ENCODE peak calls at places on chromosomes 13 and 19, in six cellular contexts. I is CD8-positive, alpha-beta T cell; A is tibial nerve; H is psoas muscle; C is fibroblast of lung; T is colonic mucosa. M is an unnamed sample.

GRCh38 chr13:46152627-46153328 is 29.2 kb downstream of the LCP1 start:
- DNase-seq in I (no peak), A (no peak), H (no peak), C (no peak), T (no peak), M (no peak)

GRCh38 chr19:21593008-21593427 is 87.6 kb downstream of the ZNF429 start:
- DNase-seq in I (no peak), A (no peak), H (no peak), C (no peak), T (no peak), M (no peak)

GRCh38 chr19:21626091-21626490 is 120.7 kb downstream of the ZNF429 start:
- DNase-seq in I (no peak), A (no peak), H (no peak), C (no peak), T (no peak), M (no peak)

GRCh38 chr13:109275848-109276247 is 510.5 kb downstream of the IRS2 start:
- DNase-seq in I (no peak), A (no peak), H (peak), C (peak), T (no peak), M (peak)

GRCh38 chr19:44903216-44903601 is 2.4 kb upstream of the APOE start:
- DNase-seq in I (no peak), A (no peak), H (no peak), C (no peak), T (no peak), M (no peak)

GRCh38 chr13:77698211-77699058 is 948 bp downstream of the SLAIN1 start:
- DNase-seq in I (peak), A (no peak), H (peak), C (peak), T (peak), M (peak)

GRCh38 chr13:21675095-21676007 is 4.5 kb downstream of the FGF9 start:
- DNase-seq in I (peak), A (no peak), H (peak), C (no peak), T (peak), M (peak)

GRCh38 chr19:19405919-19406877 is 723 bp downstream of the GATAD2A start:
- DNase-seq in I (peak), A (no peak), H (peak), C (peak), T (peak), M (peak)

GRCh38 chr19:38543807-38544568 is 73.8 kb downstream of the MAP4K1 start:
- DNase-seq in I (no peak), A (no peak), H (peak), C (peak), T (peak), M (peak)

GRCh38 chr13:50378513-50378970 is 363.3 kb downstream of the KCNRG start:
- DNase-seq in I (no peak), A (no peak), H (no peak), C (no peak), T (no peak), M (no peak)

GRCh38 chr13:105428816-105429215 is 1106.6 kb downstream of the EFNB2 start:
- DNase-seq in I (no peak), A (no peak), H (no peak), C (peak), T (no peak), M (no peak)

GRCh38 chr19:31260171-31260933 is 88.9 kb downstream of the TSHZ3 start:
- DNase-seq in I (no peak), A (no peak), H (no peak), C (no peak), T (peak), M (no peak)

GRCh38 chr13:70203661-70204229 is 95.5 kb upstream of the KLHL1 start:
- DNase-seq in I (no peak), A (no peak), H (no peak), C (no peak), T (no peak), M (no peak)

GRCh38 chr13:28401303-28402056 is 93.4 kb downstream of the FLT1 start:
- DNase-seq in I (no peak), A (no peak), H (no peak), C (peak), T (no peak), M (no peak)

GRCh38 chr13:50576156-50576555 is 267.3 kb downstream of the DLEU7 start:
- DNase-seq in I (no peak), A (no peak), H (peak), C (no peak), T (peak), M (peak)

DNA sequence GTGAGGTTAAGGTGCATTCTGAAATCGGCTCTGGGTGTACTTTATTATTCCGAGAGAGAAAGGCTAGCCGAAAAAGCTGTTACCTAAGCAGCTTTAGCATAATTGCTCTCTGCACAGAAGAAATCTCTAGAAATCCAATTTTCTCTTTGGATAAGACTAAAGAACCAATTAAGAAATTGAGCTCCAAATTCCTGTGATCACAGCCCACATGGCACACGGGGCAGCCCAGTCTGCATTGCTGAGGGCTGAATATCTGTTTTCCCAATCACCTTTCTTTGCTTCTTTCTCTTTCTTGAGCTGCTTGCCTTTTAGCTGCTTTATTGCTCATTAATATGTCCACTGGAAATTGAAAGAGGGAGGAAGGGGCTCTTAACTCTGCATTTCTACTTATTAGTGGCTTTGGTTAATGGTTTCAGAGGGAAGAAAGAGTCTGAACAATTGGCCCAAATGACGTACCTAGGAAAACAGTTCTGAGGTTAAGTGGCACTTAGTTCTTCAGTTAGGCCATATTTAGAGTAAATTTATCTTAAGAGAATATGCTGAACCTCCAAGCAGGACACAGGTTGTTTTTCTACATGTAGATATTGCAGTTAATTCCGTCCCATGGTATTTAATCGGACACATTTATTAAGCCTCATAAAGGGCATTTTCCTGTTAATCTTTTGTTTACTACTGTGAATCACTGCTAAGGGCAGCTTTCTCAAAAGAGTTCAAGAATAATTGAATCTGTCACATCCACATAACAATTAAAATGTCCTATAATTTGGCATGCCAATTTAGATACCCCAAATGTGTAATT is 265.7 kb downstream of the ABCC4 start:
- DNase-seq in I (no peak), A (no peak), H (no peak), C (no peak), T (no peak), M (no peak)
- H3K27ac ChIP-seq in I (no peak), A (no peak), H (no peak), C (no peak), T (no peak), M (no peak)

DNA sequence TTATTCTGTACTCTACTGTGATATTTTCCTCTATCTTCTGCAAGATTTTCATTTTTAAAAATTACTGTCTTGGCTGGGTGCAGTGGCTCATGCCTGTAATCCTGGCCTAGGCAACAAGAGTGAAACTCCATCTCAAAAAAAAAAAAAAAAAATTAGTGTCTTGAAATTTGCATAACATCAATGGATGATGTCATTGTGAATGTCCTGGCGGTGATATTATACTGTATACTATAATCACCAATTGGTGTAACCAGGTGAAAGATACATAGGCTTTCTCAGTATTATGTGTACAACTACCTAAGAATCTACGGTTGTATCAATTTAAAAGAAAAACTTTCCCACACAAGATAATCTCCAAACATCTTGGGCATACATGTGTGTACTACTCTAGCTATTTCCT is 15.2 kb downstream of the ZNF331 start:
- DNase-seq in I (no peak), A (no peak), H (no peak), C (no peak), T (no peak), M (no peak)
- H3K27ac ChIP-seq in I (peak), A (peak), H (no peak), C (peak), T (peak), M (no peak)

GRCh38 chr19:33649919-33650305 is 28.2 kb downstream of the CHST8 start:
- DNase-seq in I (no peak), A (no peak), H (no peak), C (no peak), T (no peak), M (no peak)
- H3K27ac ChIP-seq in I (no peak), A (no peak), H (no peak), C (no peak), T (no peak), M (no peak)

DNA sequence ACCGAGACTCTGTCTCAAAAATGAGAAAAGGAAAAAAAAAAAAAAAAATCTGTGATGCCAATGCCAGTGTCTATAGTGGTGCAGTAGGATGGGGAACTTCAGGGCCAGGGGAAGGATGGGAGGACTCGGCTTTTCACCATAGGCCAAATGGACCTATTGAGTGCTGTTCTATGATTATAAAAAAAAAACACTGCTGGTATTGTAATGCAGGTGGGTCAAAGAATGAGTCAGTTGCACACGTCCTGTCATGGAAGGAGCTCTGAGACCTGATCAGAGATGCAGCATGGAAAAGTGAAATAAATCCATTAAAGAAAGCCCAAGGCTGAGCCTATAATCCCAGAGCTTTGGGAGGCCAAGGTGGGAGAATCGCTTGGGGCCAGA is 7.0 kb downstream of the DNAJB1 start:
- DNase-seq in I (no peak), A (no peak), H (no peak), C (no peak), T (no peak), M (no peak)
- H3K27ac ChIP-seq in I (no peak), A (peak), H (peak), C (peak), T (no peak), M (no peak)

GRCh38 chr13:29926077-29926476 is 75.7 kb upstream of the UBL3 start:
- DNase-seq in I (no peak), A (no peak), H (no peak), C (no peak), T (no peak), M (no peak)
- H3K27ac ChIP-seq in I (no peak), A (peak), H (no peak), C (no peak), T (no peak), M (peak)

GRCh38 chr19:11736696-11737095 is 2.0 kb downstream of the ZNF823 start:
- DNase-seq in I (no peak), A (no peak), H (peak), C (peak), T (peak), M (peak)

GRCh38 chr19:11735375-11735774 is 3.4 kb downstream of the ZNF823 start:
- DNase-seq in I (no peak), A (no peak), H (no peak), C (no peak), T (peak), M (no peak)

GRCh38 chr19:11737964-11738745 is 591 bp downstream of the ZNF823 start:
- DNase-seq in I (peak), A (peak), H (peak), C (peak), T (peak), M (peak)

DNA sequence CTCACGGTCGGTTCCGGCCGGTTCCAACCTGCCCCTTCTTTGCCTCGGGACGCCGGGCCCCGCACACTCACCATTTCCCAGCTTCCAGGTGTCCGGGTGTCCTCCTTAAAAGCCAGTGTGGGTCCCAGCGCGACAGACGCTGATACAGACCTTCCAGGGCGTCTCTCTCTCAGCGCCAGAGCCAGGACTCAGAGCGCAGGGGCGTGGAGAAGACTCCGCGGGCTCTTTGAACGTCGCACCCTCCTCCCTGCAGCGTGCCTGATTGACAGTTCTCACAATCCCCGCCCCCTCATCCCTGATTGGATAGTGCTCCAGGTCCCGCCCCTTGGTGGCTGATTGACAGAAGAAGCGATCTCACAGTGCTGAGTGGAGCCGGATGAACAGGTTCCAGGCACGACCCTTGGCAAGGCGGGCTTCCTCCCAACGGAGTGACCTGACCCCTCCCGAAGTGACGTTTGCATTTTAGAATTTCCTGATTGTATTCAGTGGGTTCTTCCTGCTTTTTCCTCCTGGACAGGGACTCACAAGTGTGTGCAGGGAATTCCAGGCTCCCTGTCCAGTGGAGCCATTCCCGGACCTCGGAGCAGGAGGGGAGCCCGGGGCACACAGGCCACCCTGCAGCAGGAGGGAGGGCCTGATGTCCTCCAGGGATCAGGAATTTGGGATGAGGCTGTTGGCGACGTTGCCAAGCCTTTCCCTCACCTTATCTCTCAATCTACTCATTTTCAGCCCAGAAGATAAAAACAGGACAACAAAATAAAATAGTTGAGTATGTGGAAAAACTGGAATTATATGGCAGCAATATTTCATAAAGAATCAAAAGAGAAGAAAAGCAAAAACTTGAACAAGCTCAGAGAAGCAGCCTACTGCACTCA is at the start of gene ZNF823:
- DNase-seq in I (peak), A (peak), H (peak), C (peak), T (peak), M (peak)
- H3K27ac ChIP-seq in I (peak), A (peak), H (peak), C (peak), T (peak), M (peak)

GRCh38 chr13:97648881-97649224 is 214.9 kb downstream of the RAP2A start:
- DNase-seq in I (no peak), A (no peak), H (no peak), C (no peak), T (no peak), M (no peak)
- H3K27ac ChIP-seq in I (no peak), A (no peak), H (no peak), C (no peak), T (no peak), M (no peak)

DNA sequence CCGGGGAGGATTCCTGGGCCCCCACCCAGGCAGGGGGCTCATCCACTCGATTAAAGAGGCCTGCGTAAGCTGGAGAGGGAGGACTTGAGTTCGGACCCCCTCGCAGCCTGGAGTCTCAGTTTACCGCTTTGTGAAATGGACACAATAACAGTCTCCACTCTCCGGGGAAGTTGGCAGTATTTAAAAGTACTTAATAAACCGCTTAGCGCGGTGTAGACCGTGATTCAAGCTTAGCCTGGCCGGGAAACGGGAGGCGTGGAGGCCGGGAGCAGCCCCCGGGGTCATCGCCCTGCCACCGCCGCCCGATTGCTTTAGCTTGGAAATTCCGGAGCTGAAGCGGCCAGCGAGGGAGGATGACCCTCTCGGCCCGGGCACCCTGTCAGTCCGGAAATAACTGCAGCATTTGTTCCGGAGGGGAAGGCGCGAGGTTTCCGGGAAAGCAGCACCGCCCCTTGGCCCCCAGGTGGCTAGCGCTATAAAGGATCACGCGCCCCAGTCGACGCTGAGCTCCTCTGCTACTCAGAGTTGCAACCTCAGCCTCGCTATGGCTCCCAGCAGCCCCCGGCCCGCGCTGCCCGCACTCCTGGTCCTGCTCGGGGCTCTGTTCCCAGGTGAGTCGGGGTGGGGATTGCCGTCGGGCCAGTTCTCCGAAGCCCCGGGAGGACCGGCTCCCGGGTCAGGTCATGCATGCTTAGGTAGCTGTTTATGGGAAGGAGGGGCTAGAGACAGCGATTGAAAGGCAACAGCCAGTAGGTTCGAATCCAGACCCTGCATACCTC is at the start of gene ICAM1:
- DNase-seq in I (peak), A (peak), H (peak), C (peak), T (peak), M (peak)
- H3K27ac ChIP-seq in I (peak), A (peak), H (peak), C (no peak), T (peak), M (peak)

M was measured in body of pancreas.